ENCODE peak calls at places on chromosomes 4 and X, in six cellular contexts. Q, S, I, B, R and C are unnamed samples.

GRCh38 chrX:40570346-40571093 is 10.2 kb upstream of the ATP6AP2 start:
- DNase-seq in B (no peak), I (peak; percentile 10), Q (no peak), S (no peak), R (no peak), C (no peak)

GRCh38 chrX:16213970-16214369 is 46.7 kb downstream of the MAGEB17 start:
- DNase-seq in S (no peak), B (no peak), I (no peak), R (no peak), Q (no peak), C (no peak)

GRCh38 chr4:80125252-80126177 is 52.5 kb upstream of the ANTXR2 start:
- DNase-seq in Q (peak; percentile 50), S (peak; percentile 30), B (no peak), I (peak; percentile 48), R (no peak), C (no peak)

GRCh38 chr4:108834167-108834566 is 71.3 kb upstream of the ETNPPL start:
- DNase-seq in B (no peak), I (no peak), Q (peak; percentile 87), S (peak; percentile 67), R (no peak), C (no peak)

GRCh38 chr4:26178874-26179273 is 141.9 kb upstream of the RBPJ start:
- DNase-seq in R (no peak), S (no peak), I (no peak), B (no peak), Q (no peak), C (no peak)

GRCh38 chrX:47573334-47574095 is 8.7 kb upstream of the TIMP1 start:
- DNase-seq in I (no peak), S (peak; percentile 43), R (no peak), B (peak; percentile 87), Q (peak; percentile 73), C (peak; percentile 54)

GRCh38 chr4:9800878-9801277 is 19.4 kb downstream of the DRD5 start:
- DNase-seq in S (no peak), R (no peak), B (no peak), I (no peak), Q (no peak), C (no peak)

GRCh38 chr4:83961575-83961974 is 425.7 kb downstream of the GPAT3 start:
- DNase-seq in Q (peak; percentile 23), S (no peak), I (peak; percentile 17), B (no peak), R (no peak), C (no peak)

GRCh38 chrX:96407043-96407442 is 277.6 kb upstream of the DIAPH2 start:
- DNase-seq in R (no peak), B (no peak), Q (peak; percentile 59), S (peak; percentile 49), I (peak; percentile 66), C (no peak)

GRCh38 chr4:1044469-1045192 is 33.2 kb downstream of the FGFRL1 start:
- DNase-seq in I (peak; percentile 49), R (no peak), Q (no peak), S (no peak), B (no peak), C (no peak)

GRCh38 chr4:93396274-93396673 is 432.3 kb upstream of the ATOH1 start:
- DNase-seq in R (no peak), I (no peak), S (peak; percentile 35), Q (peak; percentile 77), B (no peak), C (no peak)

GRCh38 chr4:6885953-6886557 is 23.6 kb upstream of the TBC1D14 start:
- DNase-seq in Q (peak; percentile 66), I (peak; percentile 49), R (no peak), B (no peak), S (peak; percentile 85), C (no peak)

GRCh38 chr4:101199507-101200285 is 147.6 kb downstream of the PPP3CA start:
- DNase-seq in R (no peak), I (no peak), S (peak; percentile 56), B (no peak), Q (peak; percentile 83), C (no peak)

GRCh38 chr4:105140684-105141490 is 5.8 kb upstream of the TET2 start:
- DNase-seq in S (peak; percentile 37), I (peak; percentile 59), R (no peak), B (no peak), Q (no peak), C (peak; percentile 29)

GRCh38 chr4:14196141-14196540 is 568.6 kb upstream of the BOD1L1 start:
- DNase-seq in I (peak; percentile 36), R (peak; percentile 19), S (peak; percentile 67), Q (peak; percentile 69), B (peak; percentile 58), C (peak; percentile 52)

GRCh38 chr4:180500146-180500545 is 1743.1 kb upstream of the TENM3 start:
- DNase-seq in B (no peak), S (no peak), Q (no peak), R (no peak), I (no peak), C (no peak)

GRCh38 chr4:2075987-2076907 is 17.1 kb downstream of the NAT8L start:
- DNase-seq in Q (no peak), I (no peak), B (peak; percentile 26), R (no peak), S (no peak), C (no peak)

GRCh38 chr4:100895572-100896197 is 377.9 kb upstream of the EMCN start:
- DNase-seq in Q (no peak), S (peak; percentile 18), B (no peak), R (no peak), I (no peak), C (no peak)

GRCh38 chr4:6767341-6767724 is 15.2 kb upstream of the KIAA0232 start:
- DNase-seq in R (no peak), S (no peak), Q (peak; percentile 43), I (no peak), B (no peak), C (no peak)

GRCh38 chr4:37976991-37977470 is 16.8 kb downstream of the PTTG2 start:
- DNase-seq in Q (peak; percentile 51), I (peak; percentile 82), S (peak; percentile 76), B (peak; percentile 86), R (peak; percentile 67), C (peak; percentile 77)

GRCh38 chr4:124206779-124207605 is 505.5 kb downstream of the ANKRD50 start:
- DNase-seq in Q (peak; percentile 46), I (peak; percentile 10), S (peak; percentile 80), R (no peak), B (no peak), C (no peak)

GRCh38 chr4:127509155-127509554 is 123.6 kb upstream of the INTU start:
- DNase-seq in Q (peak; percentile 84), I (no peak), R (no peak), B (no peak), S (no peak), C (no peak)

GRCh38 chr4:137861682-137862081 is 329.4 kb upstream of the PCDH18 start:
- DNase-seq in R (no peak), B (no peak), S (peak; percentile 24), Q (peak; percentile 29), I (peak; percentile 39), C (no peak)

GRCh38 chr4:154642361-154642760 is 29.9 kb upstream of the FGG start:
- DNase-seq in S (no peak), Q (no peak), B (no peak), I (no peak), R (no peak), C (no peak)
- H3K14ac ChIP-seq in S (no peak overlapping the region), Q (no peak overlapping the region), B (no peak overlapping the region), I (no peak overlapping the region), R (no peak overlapping the region), C (no peak overlapping the region)

GRCh38 chr4:184432127-184432922 is 42.0 kb downstream of the IRF2 start:
- DNase-seq in R (no peak), Q (no peak), S (no peak), B (no peak), I (peak; percentile 60), C (no peak)

GRCh38 chr4:184434021-184434420 is 40.3 kb downstream of the IRF2 start:
- DNase-seq in R (no peak), B (no peak), Q (no peak), I (no peak), S (no peak), C (no peak)

GRCh38 chr4:184430163-184430562 is 44.2 kb downstream of the IRF2 start:
- DNase-seq in Q (no peak), R (no peak), S (no peak), I (no peak), B (no peak), C (no peak)

GRCh38 chr4:184434496-184435066 is 39.8 kb downstream of the IRF2 start:
- DNase-seq in R (no peak), B (no peak), Q (no peak), S (no peak), I (no peak), C (no peak)

GRCh38 chr4:184433258-184433892 is 41.0 kb downstream of the IRF2 start:
- DNase-seq in S (no peak), R (no peak), Q (peak; percentile 13), B (no peak), I (peak; percentile 82), C (no peak)
- H3K4me1 ChIP-seq in S (peaks cover 6% of the 10 kb centered on the region), R (peaks cover 5% of the 10 kb centered on the region), Q (no peaks in the 10 kb centered on the region), B (peaks cover 12% of the 10 kb centered on the region), I (peaks cover 8% of the 10 kb centered on the region), C (peaks cover 6% of the 10 kb centered on the region)

GRCh38 chr4:189062047-189062820 is 878.4 kb upstream of the FRG1 start:
- DNase-seq in R (no peak), B (no peak), Q (no peak), S (no peak), I (no peak), C (no peak)

DNA sequence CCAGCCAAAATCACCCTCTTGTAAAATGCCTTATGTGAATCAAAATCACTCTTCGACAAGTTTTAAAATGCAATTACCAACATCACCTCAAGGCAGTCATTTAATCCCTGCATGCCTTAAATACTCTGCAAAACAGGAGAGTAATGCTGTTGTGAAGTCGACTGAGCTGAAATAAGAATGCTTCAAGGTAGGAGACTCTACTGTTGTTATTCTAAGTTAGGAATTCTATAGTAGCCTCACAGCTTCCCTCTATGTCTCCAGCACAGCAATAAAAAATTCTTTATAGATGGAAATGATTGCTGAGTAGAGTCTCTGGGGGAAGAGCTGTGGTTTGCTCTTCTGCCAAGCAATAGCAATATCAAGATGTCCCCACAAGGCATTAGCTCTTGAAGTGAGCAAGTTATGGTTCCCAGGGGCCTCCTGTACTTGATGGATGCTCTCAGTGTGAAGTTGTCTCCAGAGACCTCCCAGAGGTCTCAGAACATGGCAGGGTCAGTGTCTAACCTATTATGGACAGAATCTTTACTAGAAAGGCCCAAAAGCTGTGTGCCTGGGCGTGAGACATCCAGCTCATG is 880.6 kb upstream of the FRG1 start:
- DNase-seq in S (peak; percentile 33), B (no peak), I (no peak), Q (no peak), R (no peak), C (no peak)
- H2BK120ac ChIP-seq in S (no peak overlapping the region), B (no peak overlapping the region), I (no peak overlapping the region), Q (no peak overlapping the region), R (peak overlapping the region; percentile 98), C (no peak overlapping the region)

GRCh38 chrX:69524765-69525164 is 20.6 kb downstream of the NALF2 start:
- DNase-seq in Q (no peak), I (no peak), B (no peak), R (no peak), S (no peak), C (no peak)
- H3K14ac ChIP-seq in Q (no peak overlapping the region), I (no peak overlapping the region), B (no peak overlapping the region), R (no peak overlapping the region), S (no peak overlapping the region), C (no peak overlapping the region)

DNA sequence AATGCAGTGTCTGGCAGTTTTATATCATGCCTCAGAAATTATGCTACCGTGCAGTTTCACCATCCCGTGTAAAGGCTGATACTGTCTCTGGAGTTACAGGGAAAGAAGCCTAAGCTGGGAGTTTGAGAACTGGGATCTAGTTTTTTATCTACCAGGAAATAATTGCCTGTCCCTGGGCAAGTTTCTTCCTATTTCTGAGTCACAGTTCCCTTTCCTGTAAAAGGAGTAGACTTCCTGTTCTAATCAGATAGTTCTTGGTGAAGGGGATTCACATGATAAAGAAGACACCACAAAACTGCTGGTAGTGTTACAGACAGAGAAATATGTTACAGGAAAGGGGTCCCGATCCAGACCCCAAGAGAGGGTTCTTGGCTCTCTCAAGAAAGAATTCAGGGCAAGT is 17.1 kb downstream of the HERC3 start:
- DNase-seq in I (no peak), B (no peak), Q (no peak), S (peak; percentile 11), R (no peak), C (no peak)
- H3K4me1 ChIP-seq in I (peaks cover 4% of the 10 kb centered on the region), B (peaks cover 4% of the 10 kb centered on the region), Q (peaks cover 16% of the 10 kb centered on the region), S (peaks cover 12% of the 10 kb centered on the region), R (peaks cover 4% of the 10 kb centered on the region), C (peaks cover 4% of the 10 kb centered on the region)